ENCODE peak calls at places on chromosomes 5 and 9, in four cellular contexts. N, L, T and Z are unnamed samples.

GRCh38 chr9:76718166-76718565 is 46.1 kb upstream of the PCA3 start:
- DNase-seq in N (no peak), L (no peak), T (no peak), Z (no peak)

GRCh38 chr9:135105938-135106491 is 18.5 kb downstream of the OLFM1 start:
- DNase-seq in N (no peak), L (no peak), T (no peak), Z (no peak)

GRCh38 chr9:4743131-4743875 is 2.3 kb upstream of the AK3 start:
- DNase-seq in N (no peak), L (no peak), T (peak; percentile 29), Z (no peak)

GRCh38 chr9:7286101-7286500 is 513.5 kb downstream of the DMAC1 start:
- DNase-seq in N (no peak), L (no peak), T (no peak), Z (no peak)

GRCh38 chr9:80175286-80175906 is 603.6 kb downstream of the TLE4 start:
- DNase-seq in N (no peak), L (peak; percentile 62), T (peak; percentile 31), Z (peak; percentile 14)

GRCh38 chr9:127452481-127453092 is 1.3 kb downstream of the LRSAM1 start:
- DNase-seq in N (peak; percentile 75), L (peak; percentile 79), T (no peak), Z (peak; percentile 15)

GRCh38 chr9:100303812-100304211 is 48.9 kb downstream of the TEX10 start:
- DNase-seq in N (no peak), L (no peak), T (no peak), Z (no peak)

GRCh38 chr9:89946741-89947140 is 341.9 kb downstream of the GADD45G start:
- DNase-seq in N (no peak), L (no peak), T (no peak), Z (no peak)

GRCh38 chr9:113589890-113590289 is 126.4 kb downstream of the RGS3 start:
- DNase-seq in N (no peak), L (no peak), T (no peak), Z (no peak)

GRCh38 chr9:125235805-125236534 is 5.2 kb downstream of the HSPA5 start:
- DNase-seq in N (no peak), L (no peak), T (no peak), Z (no peak)

GRCh38 chr5:139393497-139394122 is 1.3 kb downstream of the PROB1 start:
- DNase-seq in N (no peak), L (no peak), T (no peak), Z (no peak)

GRCh38 chr5:139392678-139393496 is 2.0 kb downstream of the PROB1 start:
- DNase-seq in N (peak; percentile 76), L (peak; percentile 93), T (peak; percentile 64), Z (peak; percentile 93)

GRCh38 chr5:139395844-139396640 is 1.1 kb upstream of the PROB1 start:
- DNase-seq in N (no peak), L (no peak), T (no peak), Z (no peak)

GRCh38 chr5:139394654-139395566 is at the start of gene PROB1:
- DNase-seq in N (no peak), L (no peak), T (no peak), Z (no peak)

DNA sequence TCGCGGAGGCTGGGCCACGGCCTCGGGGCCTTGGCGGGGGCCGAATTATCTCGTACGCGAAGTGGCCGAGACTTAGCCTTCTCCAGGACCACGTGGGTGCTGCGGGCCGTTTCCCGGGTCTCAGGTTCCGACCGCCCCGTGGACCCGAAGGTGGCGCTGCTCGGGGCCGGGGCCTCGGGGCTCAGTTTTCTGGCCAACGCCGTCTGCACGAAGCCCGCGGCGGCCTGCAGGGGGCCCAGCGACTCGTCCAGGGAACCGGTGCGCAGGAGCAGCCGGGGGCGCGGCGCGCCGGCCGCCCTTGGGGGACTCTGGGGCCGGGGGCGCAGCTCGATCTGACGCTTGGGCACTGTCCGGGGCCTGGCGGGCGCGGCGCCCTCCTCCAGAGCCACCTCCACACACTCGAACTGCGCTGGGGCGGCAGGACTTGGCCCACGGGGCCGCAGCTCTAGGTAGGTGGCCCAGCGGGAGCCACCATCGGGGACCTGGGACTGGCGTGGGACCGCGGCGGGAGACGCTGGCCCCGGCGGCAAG is 716 bp downstream of the PROB1 start:
- DNase-seq in N (peak; percentile 74), L (peak; percentile 80), T (no peak), Z (no peak)
- TF ChIP-seq CTCF in N (peak; percentile 50), L (peak; percentile 63), T (no peak), Z (no peak)

GRCh38 chr5:148457183-148457620 is 73.4 kb downstream of the FBXO38 start:
- DNase-seq in N (no peak), L (no peak), T (peak; percentile 54), Z (peak; percentile 58)
- TF ChIP-seq CTCF in N (no peak), L (peak; percentile 26), T (no peak), Z (peak; percentile 66)

GRCh38 chr9:128764361-128764760 is 7.4 kb downstream of the ZER1 start:
- DNase-seq in N (no peak), L (no peak), T (no peak), Z (no peak)
- TF ChIP-seq CTCF in N (no peak), L (no peak), T (no peak), Z (no peak)

GRCh38 chr9:97742545-97742944 is 45.4 kb upstream of the XPA start:
- DNase-seq in N (no peak), L (no peak), T (no peak), Z (no peak)

GRCh38 chr9:97744710-97745708 is 47.9 kb upstream of the XPA start:
- DNase-seq in N (no peak), L (no peak), T (peak; percentile 38), Z (no peak)

GRCh38 chr9:97737429-97737828 is 40.3 kb upstream of the XPA start:
- DNase-seq in N (no peak), L (no peak), T (peak; percentile 76), Z (no peak)

GRCh38 chr9:97741947-97742346 is 44.8 kb upstream of the XPA start:
- DNase-seq in N (no peak), L (no peak), T (no peak), Z (no peak)

GRCh38 chr9:97740848-97741821 is 44.0 kb upstream of the XPA start:
- DNase-seq in N (peak; percentile 72), L (peak; percentile 52), T (peak; percentile 90), Z (no peak)
- TF ChIP-seq CTCF in N (no peak), L (no peak), T (no peak), Z (no peak)

DNA sequence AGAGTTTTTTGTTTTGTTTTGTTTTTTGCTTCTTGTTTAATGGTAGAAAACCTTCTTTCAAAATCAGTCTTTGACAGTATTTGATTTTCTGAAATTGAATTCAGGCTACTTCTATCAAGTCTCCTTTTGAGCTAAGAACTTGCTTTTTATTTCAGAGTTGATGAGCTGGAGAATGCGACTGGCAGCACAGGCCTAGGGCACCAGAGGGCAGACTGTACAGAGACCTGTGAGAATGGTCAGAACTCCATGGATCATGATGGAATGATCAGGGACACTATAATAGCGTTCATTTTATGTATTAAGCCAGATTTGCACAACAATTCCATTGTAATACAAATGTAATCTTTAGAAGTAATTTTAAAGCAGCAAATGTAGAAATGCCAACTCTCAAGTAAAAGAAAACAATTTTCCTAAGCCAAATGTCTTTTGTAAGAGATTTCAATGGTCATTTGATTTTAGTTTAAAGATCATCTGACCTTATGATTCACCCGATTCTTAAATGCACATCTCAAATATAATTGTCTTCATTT is 902.4 kb downstream of the NR2F1-AS1 start:
- DNase-seq in N (no peak), L (no peak), T (no peak), Z (peak; percentile 45)
- TF ChIP-seq CTCF in N (no peak), L (no peak), T (no peak), Z (no peak)

GRCh38 chr5:6525910-6526309 is 77.3 kb downstream of the UBE2QL1 start:
- DNase-seq in N (no peak), L (no peak), T (no peak), Z (peak; percentile 17)

GRCh38 chr5:6525422-6525821 is 76.8 kb downstream of the UBE2QL1 start:
- DNase-seq in N (no peak), L (no peak), T (no peak), Z (no peak)

GRCh38 chr5:6522337-6522736 is 73.7 kb downstream of the UBE2QL1 start:
- DNase-seq in N (no peak), L (no peak), T (no peak), Z (no peak)

GRCh38 chr5:6522983-6523382 is 74.3 kb downstream of the UBE2QL1 start:
- DNase-seq in N (no peak), L (no peak), T (no peak), Z (no peak)

DNA sequence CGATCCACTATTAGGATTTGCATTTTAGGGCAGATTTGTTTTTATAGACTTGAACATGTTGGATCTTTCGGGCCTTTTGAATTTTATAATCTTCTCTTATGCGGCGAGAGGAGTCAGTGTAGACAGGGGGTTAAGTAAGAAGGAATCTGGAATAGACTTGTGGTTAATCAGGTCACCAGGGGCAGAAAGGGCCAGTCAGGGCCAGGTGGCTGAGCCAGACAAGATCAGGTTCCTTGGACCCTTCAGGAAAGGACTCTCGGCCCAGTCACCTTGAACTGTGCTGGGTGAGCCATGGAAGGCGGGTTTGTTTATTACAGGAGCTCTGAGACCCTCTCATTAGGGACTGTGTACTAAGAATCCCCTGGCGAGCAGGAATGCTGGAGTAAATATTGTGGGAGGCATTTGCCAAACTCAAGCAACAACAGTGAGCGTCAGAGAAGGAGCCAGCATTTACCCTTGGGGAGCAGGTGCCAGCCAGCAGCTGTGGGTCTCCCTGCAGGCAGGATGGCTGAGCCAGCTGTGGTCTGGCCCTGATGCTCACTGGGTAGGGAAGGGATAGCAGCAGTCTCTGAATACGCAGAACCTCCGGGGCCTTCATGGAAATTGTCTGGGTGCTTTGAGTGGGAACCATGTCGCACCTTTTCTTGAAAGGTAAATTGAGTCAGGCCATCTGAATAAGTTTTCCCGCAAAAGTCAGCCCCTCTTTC is 79.2 kb downstream of the UBE2QL1 start:
- DNase-seq in N (no peak), L (no peak), T (no peak), Z (no peak)
- TF ChIP-seq CTCF in N (no peak), L (no peak), T (no peak), Z (no peak)

GRCh38 chr9:78620764-78621163 is 323.8 kb downstream of the PSAT1 start:
- DNase-seq in N (no peak), L (no peak), T (no peak), Z (no peak)
- TF ChIP-seq CTCF in N (no peak), L (no peak), T (no peak), Z (no peak)

GRCh38 chr5:37116359-37116758 is 132.8 kb downstream of the CPLANE1 start:
- DNase-seq in N (no peak), L (no peak), T (no peak), Z (no peak)
- TF ChIP-seq CTCF in N (no peak), L (no peak), T (no peak), Z (no peak)

GRCh38 chr5:168315991-168316578 is 24.6 kb downstream of the WWC1 start:
- DNase-seq in N (no peak), L (peak; percentile 59), T (no peak), Z (peak; percentile 85)

GRCh38 chr5:168312606-168313297 is 21.3 kb downstream of the WWC1 start:
- DNase-seq in N (no peak), L (peak; percentile 54), T (no peak), Z (no peak)

GRCh38 chr5:168315416-168315990 is 24.1 kb downstream of the WWC1 start:
- DNase-seq in N (no peak), L (no peak), T (no peak), Z (no peak)

GRCh38 chr5:168313596-168314204 is 22.3 kb downstream of the WWC1 start:
- DNase-seq in N (no peak), L (peak; percentile 58), T (no peak), Z (no peak)

GRCh38 chr5:168314735-168315411 is 23.4 kb downstream of the WWC1 start:
- DNase-seq in N (no peak), L (peak; percentile 94), T (peak; percentile 96), Z (peak; percentile 96)
- TF ChIP-seq CTCF in N (no peak), L (no peak), T (no peak), Z (peak; percentile 28)